ENCODE peak calls at places on chromosomes 6 and 20, in ten cellular contexts. M is GM23338, O is neural progenitor cell, J is endothelial cell of umbilical vein, I is hepatocyte, U is MM.1S, E is HepG2, T is mammary epithelial cell, B is PC-3, R is GM23248. Z is an unnamed sample. For H3K79me2, the result is how much of the 10 kb centered on the place peaks cover.

GRCh38 chr20:46040902-46041535 is 12.0 kb downstream of the SLC12A5 start:
- DNase-seq in B (peak), E (peak), U (peak), J (peak), O (peak), I (peak), R (peak), T (peak), M (peak), Z (peak)

GRCh38 chr6:81648502-81648901 is 104.0 kb downstream of the TENT5A start:
- DNase-seq in O (no peak), M (no peak), E (no peak), I (no peak), B (no peak), U (no peak), T (no peak), J (no peak), R (no peak), Z (no peak)

GRCh38 chr6:13559251-13559650 is 15.2 kb upstream of the SIRT5 start:
- DNase-seq in J (no peak), E (peak), B (peak), M (no peak), O (no peak), R (no peak), I (no peak), T (peak), U (no peak), Z (no peak)

GRCh38 chr6:158665332-158665731 is 15.5 kb downstream of the SYTL3 start:
- DNase-seq in E (no peak), B (no peak), I (no peak), J (no peak), T (no peak), U (no peak), M (no peak), R (no peak), O (no peak), Z (no peak)

GRCh38 chr6:1181939-1182338 is 130.0 kb upstream of the FOXQ1 start:
- DNase-seq in U (no peak), O (no peak), T (peak), B (peak), J (no peak), I (no peak), M (no peak), R (no peak), E (no peak), Z (no peak)

GRCh38 chr6:134729590-134729989 is 220.3 kb downstream of the ALDH8A1 start:
- DNase-seq in R (peak), T (no peak), I (no peak), B (no peak), E (no peak), M (no peak), J (no peak), U (no peak), O (no peak), Z (peak)

GRCh38 chr20:45342863-45343444 is 5.3 kb downstream of the SDC4 start:
- DNase-seq in U (no peak), J (no peak), M (no peak), T (no peak), I (no peak), O (no peak), E (no peak), B (no peak), R (no peak), Z (no peak)

GRCh38 chr6:11271637-11272036 is 39.2 kb upstream of the NEDD9 start:
- DNase-seq in O (no peak), M (no peak), E (no peak), I (no peak), J (no peak), U (no peak), T (no peak), R (peak), B (no peak), Z (peak)

GRCh38 chr6:124269733-124270132 is 466.1 kb downstream of the NKAIN2 start:
- DNase-seq in B (no peak), O (no peak), T (no peak), I (no peak), R (no peak), U (no peak), E (no peak), J (no peak), M (no peak), Z (no peak)

GRCh38 chr6:131694832-131695426 is 6.3 kb downstream of the OR2A4 start:
- DNase-seq in U (peak), J (peak), B (peak), E (peak), R (peak), I (peak), O (peak), T (peak), M (peak), Z (peak)

GRCh38 chr6:7341989-7342742 is 29.2 kb upstream of the SSR1 start:
- DNase-seq in O (no peak), T (no peak), I (peak), E (peak), R (peak), M (no peak), J (no peak), B (peak), U (peak), Z (no peak)

GRCh38 chr20:29878777-29879442 is 1378.6 kb upstream of the DEFB115 start:
- DNase-seq in T (no peak), B (no peak), I (no peak), O (no peak), J (no peak), U (no peak), R (no peak), M (no peak), E (no peak), Z (no peak)

GRCh38 chr20:34654207-34654744 is 22.6 kb downstream of the PIGU start:
- DNase-seq in J (no peak), M (no peak), E (no peak), T (no peak), U (no peak), B (no peak), O (no peak), R (no peak), I (no peak), Z (no peak)

GRCh38 chr6:20334961-20335360 is 66.7 kb upstream of the E2F3 start:
- DNase-seq in U (no peak), R (no peak), J (no peak), O (no peak), T (no peak), I (no peak), M (no peak), B (no peak), E (no peak), Z (no peak)

GRCh38 chr6:152685819-152686218 is 11.9 kb upstream of the MYCT1 start:
- DNase-seq in I (no peak), U (no peak), M (peak), R (no peak), B (no peak), J (no peak), E (no peak), O (no peak), T (no peak), Z (no peak)

GRCh38 chr6:13694562-13694961 is 17.1 kb downstream of the RANBP9 start:
- DNase-seq in B (no peak), O (no peak), T (no peak), M (no peak), E (no peak), R (no peak), I (no peak), J (no peak), U (no peak), Z (peak)

GRCh38 chr6:16712931-16713484 is 48.3 kb downstream of the ATXN1 start:
- DNase-seq in R (peak), J (peak), E (no peak), U (no peak), O (no peak), M (peak), B (peak), T (peak), I (peak), Z (peak)

GRCh38 chr6:42764883-42765653 is 16.8 kb upstream of the BICRAL start:
- DNase-seq in T (no peak), J (no peak), B (no peak), R (no peak), U (no peak), M (no peak), O (no peak), I (no peak), E (no peak), Z (no peak)
- H3K27ac ChIP-seq in T (no peak), J (no peak), B (peak), R (peak), U (no peak), M (no peak), O (no peak), I (no peak), E (no peak), Z (no peak)

GRCh38 chr6:89433637-89434499 is 916 bp downstream of the ANKRD6 start:
- DNase-seq in B (no peak), U (peak), M (peak), T (peak), R (peak), O (peak), J (no peak), E (no peak), I (peak), Z (no peak)
- TF ChIP-seq EZH2 in B (no peak), U (no peak), M (no peak), T (no peak), R (peak), O (no peak), J (no peak), E (peak), I (no peak), Z (peak)

GRCh38 chr20:33555755-33556154 is 65.9 kb downstream of the CBFA2T2 start:
- DNase-seq in I (no peak), T (no peak), U (no peak), J (no peak), E (peak), R (no peak), M (no peak), O (no peak), B (no peak), Z (no peak)
- H3K79me2 ChIP-seq in I (half or more), T (under half), U (under half), J (under half), E (under half), R (under half), M (under half), O (under half), B (under half), Z (under half)

DNA sequence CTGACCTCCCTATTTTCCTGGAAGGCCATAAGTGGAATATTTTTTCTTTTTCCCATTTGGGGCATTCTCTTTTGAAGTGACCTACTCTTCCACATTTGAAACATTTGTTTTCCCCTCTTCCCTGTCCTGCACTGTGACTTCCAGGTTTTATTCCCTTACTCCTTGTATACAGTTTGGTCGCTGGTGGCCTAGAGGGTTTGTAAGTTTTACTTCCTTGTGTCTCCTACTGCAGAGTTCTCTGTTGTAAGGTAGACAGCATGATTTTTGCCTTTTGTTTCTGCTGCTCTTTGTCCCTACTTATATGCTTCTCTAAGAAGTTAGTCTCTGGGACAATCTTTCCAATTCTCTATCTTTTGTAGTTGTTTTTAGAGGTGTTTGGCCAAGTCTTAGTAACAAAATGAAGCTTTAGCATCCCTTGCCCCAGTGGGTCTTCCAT is 7.4 kb upstream of the ZNFX1 start:
- DNase-seq in O (no peak), B (no peak), J (no peak), T (no peak), I (no peak), E (no peak), R (no peak), U (no peak), M (no peak), Z (no peak)
- H3K27ac ChIP-seq in O (peak), B (no peak), J (no peak), T (no peak), I (peak), E (peak), R (no peak), U (no peak), M (peak), Z (no peak)

GRCh38 chr6:63790334-63790733 is 154.7 kb downstream of the PHF3 start:
- DNase-seq in E (no peak), B (no peak), U (no peak), R (no peak), T (no peak), I (no peak), O (no peak), M (no peak), J (no peak), Z (no peak)

GRCh38 chr6:63789699-63790098 is 154.1 kb downstream of the PHF3 start:
- DNase-seq in U (no peak), O (no peak), R (no peak), E (no peak), I (no peak), B (no peak), T (no peak), M (no peak), J (no peak), Z (no peak)

GRCh38 chr6:63793727-63794126 is 158.1 kb downstream of the PHF3 start:
- DNase-seq in U (no peak), I (no peak), R (no peak), M (no peak), J (no peak), T (no peak), O (no peak), B (no peak), E (no peak), Z (no peak)

GRCh38 chr6:63795006-63795405 is 159.4 kb downstream of the PHF3 start:
- DNase-seq in J (no peak), M (no peak), B (no peak), R (peak), O (no peak), I (no peak), T (no peak), E (no peak), U (no peak), Z (no peak)

DNA sequence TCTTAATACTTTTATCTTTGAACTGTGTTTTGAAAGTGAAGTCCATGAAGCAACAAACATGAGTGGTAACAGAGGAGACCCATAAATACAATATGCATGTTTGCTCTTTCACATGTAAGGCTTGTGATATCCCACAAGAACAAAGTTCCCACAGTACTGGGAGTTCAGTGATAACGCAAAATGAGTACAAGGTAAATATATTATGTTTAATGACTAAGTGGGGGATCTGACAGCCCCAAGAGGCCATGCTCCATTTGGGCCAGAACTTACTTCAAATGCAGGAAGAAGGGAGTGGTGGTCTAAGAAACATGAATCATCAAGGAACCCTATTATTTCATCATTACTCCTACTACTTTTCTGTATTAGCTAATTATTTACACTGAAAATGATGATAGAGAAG is 157.2 kb downstream of the PHF3 start:
- DNase-seq in M (no peak), R (no peak), E (no peak), I (peak), U (no peak), O (no peak), T (no peak), B (no peak), J (no peak), Z (no peak)
- TF ChIP-seq EZH2 in M (no peak), R (no peak), E (no peak), I (no peak), U (no peak), O (no peak), T (no peak), B (no peak), J (no peak), Z (no peak)

Z was measured in fibroblast of lung.